ENCODE peak calls at places on chromosomes 2 and 18, in ten cellular contexts. One of them, this sample, is unnamed.

GRCh38 chr18:23211146-23211545 is 75.9 kb downstream of the CABLES1 start:
- DNase-seq in uterus: no peak
- DNase-seq in right lobe of liver: no peak
- DNase-seq in midbrain: no peak
- DNase-seq in GM10248: no peak
- DNase-seq in stimulated activated CD4-positive, alpha-beta T cell treated with anti-CD3 and anti-CD28 coated beads, Interleukin-15, amount 100 ng/mL, for 1 hour: no peak
- DNase-seq in activated T-helper 1 cell treated with anti-CD3 and anti-CD28 coated beads, Interleukin-2, amount 50 U/mL, for 16 hours: no peak
- DNase-seq in T-helper 1 cell: no peak
- DNase-seq in activated CD4-positive, CD25-positive, alpha-beta regulatory T cell: no peak
- DNase-seq in left ventricle myocardium inferior: no peak
- DNase-seq in this sample: no peak

GRCh38 chr2:155250800-155251199 is 552.3 kb downstream of the KCNJ3 start:
- DNase-seq in uterus: no peak
- DNase-seq in right lobe of liver: no peak
- DNase-seq in midbrain: peak; percentile 48
- DNase-seq in GM10248: no peak
- DNase-seq in stimulated activated CD4-positive, alpha-beta T cell treated with anti-CD3 and anti-CD28 coated beads, Interleukin-15, amount 100 ng/mL, for 1 hour: no peak
- DNase-seq in activated T-helper 1 cell treated with anti-CD3 and anti-CD28 coated beads, Interleukin-2, amount 50 U/mL, for 16 hours: no peak
- DNase-seq in T-helper 1 cell: no peak
- DNase-seq in activated CD4-positive, CD25-positive, alpha-beta regulatory T cell: no peak
- DNase-seq in left ventricle myocardium inferior: no peak
- DNase-seq in this sample: peak; percentile 67

GRCh38 chr2:99066602-99067001 is 74.9 kb upstream of the C2orf15 start:
- DNase-seq in uterus: no peak
- DNase-seq in right lobe of liver: no peak
- DNase-seq in midbrain: peak; percentile 40
- DNase-seq in GM10248: peak; percentile 41
- DNase-seq in stimulated activated CD4-positive, alpha-beta T cell treated with anti-CD3 and anti-CD28 coated beads, Interleukin-15, amount 100 ng/mL, for 1 hour: no peak
- DNase-seq in activated T-helper 1 cell treated with anti-CD3 and anti-CD28 coated beads, Interleukin-2, amount 50 U/mL, for 16 hours: no peak
- DNase-seq in T-helper 1 cell: no peak
- DNase-seq in activated CD4-positive, CD25-positive, alpha-beta regulatory T cell: no peak
- DNase-seq in left ventricle myocardium inferior: no peak
- DNase-seq in this sample: peak; percentile 96

GRCh38 chr2:61178603-61179545 is 16.9 kb downstream of the C2orf74 start:
- DNase-seq in uterus: peak; percentile 18
- DNase-seq in right lobe of liver: no peak
- DNase-seq in midbrain: no peak
- DNase-seq in GM10248: peak; percentile 33
- DNase-seq in stimulated activated CD4-positive, alpha-beta T cell treated with anti-CD3 and anti-CD28 coated beads, Interleukin-15, amount 100 ng/mL, for 1 hour: no peak
- DNase-seq in activated T-helper 1 cell treated with anti-CD3 and anti-CD28 coated beads, Interleukin-2, amount 50 U/mL, for 16 hours: no peak
- DNase-seq in T-helper 1 cell: no peak
- DNase-seq in activated CD4-positive, CD25-positive, alpha-beta regulatory T cell: no peak
- DNase-seq in left ventricle myocardium inferior: no peak
- DNase-seq in this sample: peak; percentile 49

GRCh38 chr2:46148369-46148736 is 148.9 kb upstream of the EPAS1 start:
- DNase-seq in uterus: no peak
- DNase-seq in right lobe of liver: no peak
- DNase-seq in midbrain: no peak
- DNase-seq in GM10248: no peak
- DNase-seq in stimulated activated CD4-positive, alpha-beta T cell treated with anti-CD3 and anti-CD28 coated beads, Interleukin-15, amount 100 ng/mL, for 1 hour: no peak
- DNase-seq in activated T-helper 1 cell treated with anti-CD3 and anti-CD28 coated beads, Interleukin-2, amount 50 U/mL, for 16 hours: no peak
- DNase-seq in T-helper 1 cell: no peak
- DNase-seq in activated CD4-positive, CD25-positive, alpha-beta regulatory T cell: no peak
- DNase-seq in left ventricle myocardium inferior: no peak
- DNase-seq in this sample: no peak

GRCh38 chr2:86006524-86006923 is 99.2 kb downstream of the POLR1A start:
- DNase-seq in uterus: no peak
- DNase-seq in right lobe of liver: no peak
- DNase-seq in midbrain: no peak
- DNase-seq in GM10248: no peak
- DNase-seq in stimulated activated CD4-positive, alpha-beta T cell treated with anti-CD3 and anti-CD28 coated beads, Interleukin-15, amount 100 ng/mL, for 1 hour: no peak
- DNase-seq in activated T-helper 1 cell treated with anti-CD3 and anti-CD28 coated beads, Interleukin-2, amount 50 U/mL, for 16 hours: no peak
- DNase-seq in T-helper 1 cell: no peak
- DNase-seq in activated CD4-positive, CD25-positive, alpha-beta regulatory T cell: no peak
- DNase-seq in left ventricle myocardium inferior: no peak
- DNase-seq in this sample: no peak

GRCh38 chr2:181678033-181678586 is 2.2 kb downstream of the NEUROD1 start:
- DNase-seq in uterus: peak; percentile 20
- DNase-seq in right lobe of liver: peak; percentile 60
- DNase-seq in midbrain: peak; percentile 11
- DNase-seq in GM10248: peak; percentile 57
- DNase-seq in stimulated activated CD4-positive, alpha-beta T cell treated with anti-CD3 and anti-CD28 coated beads, Interleukin-15, amount 100 ng/mL, for 1 hour: peak; percentile 12
- DNase-seq in activated T-helper 1 cell treated with anti-CD3 and anti-CD28 coated beads, Interleukin-2, amount 50 U/mL, for 16 hours: peak; percentile 22
- DNase-seq in T-helper 1 cell: peak; percentile 32
- DNase-seq in activated CD4-positive, CD25-positive, alpha-beta regulatory T cell: peak; percentile 8
- DNase-seq in left ventricle myocardium inferior: peak; percentile 36
- DNase-seq in this sample: peak; percentile 95

GRCh38 chr2:4020153-4020552 is 316.8 kb downstream of the DCDC2C start:
- DNase-seq in uterus: no peak
- DNase-seq in right lobe of liver: no peak
- DNase-seq in midbrain: no peak
- DNase-seq in GM10248: no peak
- DNase-seq in stimulated activated CD4-positive, alpha-beta T cell treated with anti-CD3 and anti-CD28 coated beads, Interleukin-15, amount 100 ng/mL, for 1 hour: no peak
- DNase-seq in activated T-helper 1 cell treated with anti-CD3 and anti-CD28 coated beads, Interleukin-2, amount 50 U/mL, for 16 hours: no peak
- DNase-seq in T-helper 1 cell: no peak
- DNase-seq in activated CD4-positive, CD25-positive, alpha-beta regulatory T cell: no peak
- DNase-seq in left ventricle myocardium inferior: no peak
- DNase-seq in this sample: peak; percentile 92

GRCh38 chr2:177717831-177718618 is 325.5 kb downstream of the AGPS start:
- DNase-seq in uterus: no peak
- DNase-seq in right lobe of liver: no peak
- DNase-seq in midbrain: no peak
- DNase-seq in GM10248: peak; percentile 18
- DNase-seq in stimulated activated CD4-positive, alpha-beta T cell treated with anti-CD3 and anti-CD28 coated beads, Interleukin-15, amount 100 ng/mL, for 1 hour: no peak
- DNase-seq in activated T-helper 1 cell treated with anti-CD3 and anti-CD28 coated beads, Interleukin-2, amount 50 U/mL, for 16 hours: no peak
- DNase-seq in T-helper 1 cell: no peak
- DNase-seq in activated CD4-positive, CD25-positive, alpha-beta regulatory T cell: no peak
- DNase-seq in left ventricle myocardium inferior: no peak
- DNase-seq in this sample: peak; percentile 49

GRCh38 chr2:167592441-167592840 is 655.0 kb downstream of the STK39 start:
- DNase-seq in uterus: no peak
- DNase-seq in right lobe of liver: no peak
- DNase-seq in midbrain: peak; percentile 64
- DNase-seq in GM10248: no peak
- DNase-seq in stimulated activated CD4-positive, alpha-beta T cell treated with anti-CD3 and anti-CD28 coated beads, Interleukin-15, amount 100 ng/mL, for 1 hour: no peak
- DNase-seq in activated T-helper 1 cell treated with anti-CD3 and anti-CD28 coated beads, Interleukin-2, amount 50 U/mL, for 16 hours: no peak
- DNase-seq in T-helper 1 cell: no peak
- DNase-seq in activated CD4-positive, CD25-positive, alpha-beta regulatory T cell: no peak
- DNase-seq in left ventricle myocardium inferior: no peak
- DNase-seq in this sample: no peak

GRCh38 chr2:23803965-23804542 is 122.9 kb downstream of the ATAD2B start:
- DNase-seq in uterus: peak; percentile 37
- DNase-seq in right lobe of liver: peak; percentile 53
- DNase-seq in midbrain: no peak
- DNase-seq in GM10248: no peak
- DNase-seq in stimulated activated CD4-positive, alpha-beta T cell treated with anti-CD3 and anti-CD28 coated beads, Interleukin-15, amount 100 ng/mL, for 1 hour: no peak
- DNase-seq in activated T-helper 1 cell treated with anti-CD3 and anti-CD28 coated beads, Interleukin-2, amount 50 U/mL, for 16 hours: no peak
- DNase-seq in T-helper 1 cell: no peak
- DNase-seq in activated CD4-positive, CD25-positive, alpha-beta regulatory T cell: no peak
- DNase-seq in left ventricle myocardium inferior: peak; percentile 31
- DNase-seq in this sample: peak; percentile 10

GRCh38 chr2:186274936-186275575 is 211.0 kb upstream of the ZC3H15 start:
- DNase-seq in uterus: no peak
- DNase-seq in right lobe of liver: no peak
- DNase-seq in midbrain: no peak
- DNase-seq in GM10248: no peak
- DNase-seq in stimulated activated CD4-positive, alpha-beta T cell treated with anti-CD3 and anti-CD28 coated beads, Interleukin-15, amount 100 ng/mL, for 1 hour: no peak
- DNase-seq in activated T-helper 1 cell treated with anti-CD3 and anti-CD28 coated beads, Interleukin-2, amount 50 U/mL, for 16 hours: no peak
- DNase-seq in T-helper 1 cell: no peak
- DNase-seq in activated CD4-positive, CD25-positive, alpha-beta regulatory T cell: no peak
- DNase-seq in left ventricle myocardium inferior: no peak
- DNase-seq in this sample: peak; percentile 16

GRCh38 chr18:24063121-24063731 is 48.7 kb downstream of the TTC39C start:
- DNase-seq in uterus: no peak
- DNase-seq in right lobe of liver: no peak
- DNase-seq in midbrain: no peak
- DNase-seq in GM10248: no peak
- DNase-seq in stimulated activated CD4-positive, alpha-beta T cell treated with anti-CD3 and anti-CD28 coated beads, Interleukin-15, amount 100 ng/mL, for 1 hour: no peak
- DNase-seq in activated T-helper 1 cell treated with anti-CD3 and anti-CD28 coated beads, Interleukin-2, amount 50 U/mL, for 16 hours: no peak
- DNase-seq in T-helper 1 cell: no peak
- DNase-seq in activated CD4-positive, CD25-positive, alpha-beta regulatory T cell: no peak
- DNase-seq in left ventricle myocardium inferior: no peak
- DNase-seq in this sample: no peak

GRCh38 chr2:188623995-188624643 is 332.4 kb downstream of the GULP1 start:
- DNase-seq in uterus: no peak
- DNase-seq in right lobe of liver: no peak
- DNase-seq in midbrain: no peak
- DNase-seq in GM10248: no peak
- DNase-seq in stimulated activated CD4-positive, alpha-beta T cell treated with anti-CD3 and anti-CD28 coated beads, Interleukin-15, amount 100 ng/mL, for 1 hour: no peak
- DNase-seq in activated T-helper 1 cell treated with anti-CD3 and anti-CD28 coated beads, Interleukin-2, amount 50 U/mL, for 16 hours: no peak
- DNase-seq in T-helper 1 cell: no peak
- DNase-seq in activated CD4-positive, CD25-positive, alpha-beta regulatory T cell: no peak
- DNase-seq in left ventricle myocardium inferior: no peak
- DNase-seq in this sample: peak; percentile 40

GRCh38 chr2:98548920-98549818 is 59.1 kb downstream of the COA5 start:
- DNase-seq in uterus: no peak
- DNase-seq in right lobe of liver: no peak
- DNase-seq in midbrain: no peak
- DNase-seq in GM10248: peak; percentile 49
- DNase-seq in stimulated activated CD4-positive, alpha-beta T cell treated with anti-CD3 and anti-CD28 coated beads, Interleukin-15, amount 100 ng/mL, for 1 hour: no peak
- DNase-seq in activated T-helper 1 cell treated with anti-CD3 and anti-CD28 coated beads, Interleukin-2, amount 50 U/mL, for 16 hours: no peak
- DNase-seq in T-helper 1 cell: no peak
- DNase-seq in activated CD4-positive, CD25-positive, alpha-beta regulatory T cell: no peak
- DNase-seq in left ventricle myocardium inferior: no peak
- DNase-seq in this sample: no peak

GRCh38 chr18:61551586-61551985 is 218.4 kb downstream of the CDH20 start:
- DNase-seq in uterus: no peak
- DNase-seq in right lobe of liver: no peak
- DNase-seq in midbrain: peak; percentile 63
- DNase-seq in GM10248: peak; percentile 55
- DNase-seq in stimulated activated CD4-positive, alpha-beta T cell treated with anti-CD3 and anti-CD28 coated beads, Interleukin-15, amount 100 ng/mL, for 1 hour: no peak
- DNase-seq in activated T-helper 1 cell treated with anti-CD3 and anti-CD28 coated beads, Interleukin-2, amount 50 U/mL, for 16 hours: no peak
- DNase-seq in T-helper 1 cell: no peak
- DNase-seq in activated CD4-positive, CD25-positive, alpha-beta regulatory T cell: no peak
- DNase-seq in left ventricle myocardium inferior: no peak
- DNase-seq in this sample: peak; percentile 93

GRCh38 chr2:9837451-9837850 is 5.8 kb upstream of the TAF1B start:
- DNase-seq in uterus: no peak
- DNase-seq in right lobe of liver: no peak
- DNase-seq in midbrain: no peak
- DNase-seq in GM10248: no peak
- DNase-seq in stimulated activated CD4-positive, alpha-beta T cell treated with anti-CD3 and anti-CD28 coated beads, Interleukin-15, amount 100 ng/mL, for 1 hour: no peak
- DNase-seq in activated T-helper 1 cell treated with anti-CD3 and anti-CD28 coated beads, Interleukin-2, amount 50 U/mL, for 16 hours: no peak
- DNase-seq in T-helper 1 cell: no peak
- DNase-seq in activated CD4-positive, CD25-positive, alpha-beta regulatory T cell: no peak
- DNase-seq in left ventricle myocardium inferior: no peak
- DNase-seq in this sample: no peak

GRCh38 chr2:202821538-202822160 is 49.9 kb downstream of the ICA1L start:
- DNase-seq in uterus: no peak
- DNase-seq in right lobe of liver: no peak
- DNase-seq in midbrain: no peak
- DNase-seq in GM10248: no peak
- DNase-seq in stimulated activated CD4-positive, alpha-beta T cell treated with anti-CD3 and anti-CD28 coated beads, Interleukin-15, amount 100 ng/mL, for 1 hour: no peak
- DNase-seq in activated T-helper 1 cell treated with anti-CD3 and anti-CD28 coated beads, Interleukin-2, amount 50 U/mL, for 16 hours: no peak
- DNase-seq in T-helper 1 cell: no peak
- DNase-seq in activated CD4-positive, CD25-positive, alpha-beta regulatory T cell: no peak
- DNase-seq in left ventricle myocardium inferior: no peak
- DNase-seq in this sample: no peak

GRCh38 chr2:182864949-182865348 is 1.5 kb downstream of the FRZB start:
- DNase-seq in uterus: no peak
- DNase-seq in right lobe of liver: no peak
- DNase-seq in midbrain: no peak
- DNase-seq in GM10248: no peak
- DNase-seq in stimulated activated CD4-positive, alpha-beta T cell treated with anti-CD3 and anti-CD28 coated beads, Interleukin-15, amount 100 ng/mL, for 1 hour: no peak
- DNase-seq in activated T-helper 1 cell treated with anti-CD3 and anti-CD28 coated beads, Interleukin-2, amount 50 U/mL, for 16 hours: no peak
- DNase-seq in T-helper 1 cell: no peak
- DNase-seq in activated CD4-positive, CD25-positive, alpha-beta regulatory T cell: no peak
- DNase-seq in left ventricle myocardium inferior: no peak
- DNase-seq in this sample: no peak

GRCh38 chr18:51513525-51513924 is 316.0 kb upstream of the MEX3C start:
- DNase-seq in uterus: no peak
- DNase-seq in right lobe of liver: no peak
- DNase-seq in midbrain: no peak
- DNase-seq in GM10248: no peak
- DNase-seq in stimulated activated CD4-positive, alpha-beta T cell treated with anti-CD3 and anti-CD28 coated beads, Interleukin-15, amount 100 ng/mL, for 1 hour: no peak
- DNase-seq in activated T-helper 1 cell treated with anti-CD3 and anti-CD28 coated beads, Interleukin-2, amount 50 U/mL, for 16 hours: no peak
- DNase-seq in T-helper 1 cell: no peak
- DNase-seq in activated CD4-positive, CD25-positive, alpha-beta regulatory T cell: no peak
- DNase-seq in left ventricle myocardium inferior: no peak
- DNase-seq in this sample: peak; percentile 84

GRCh38 chr2:217356795-217357194 is 496.9 kb upstream of the TNP1 start:
- DNase-seq in uterus: no peak
- DNase-seq in right lobe of liver: no peak
- DNase-seq in midbrain: peak; percentile 64
- DNase-seq in GM10248: no peak
- DNase-seq in stimulated activated CD4-positive, alpha-beta T cell treated with anti-CD3 and anti-CD28 coated beads, Interleukin-15, amount 100 ng/mL, for 1 hour: no peak
- DNase-seq in activated T-helper 1 cell treated with anti-CD3 and anti-CD28 coated beads, Interleukin-2, amount 50 U/mL, for 16 hours: no peak
- DNase-seq in T-helper 1 cell: no peak
- DNase-seq in activated CD4-positive, CD25-positive, alpha-beta regulatory T cell: no peak
- DNase-seq in left ventricle myocardium inferior: no peak
- DNase-seq in this sample: no peak

GRCh38 chr2:30491225-30491624 is 44.2 kb downstream of the LCLAT1 start:
- DNase-seq in uterus: no peak
- DNase-seq in right lobe of liver: no peak
- DNase-seq in midbrain: no peak
- DNase-seq in GM10248: no peak
- DNase-seq in stimulated activated CD4-positive, alpha-beta T cell treated with anti-CD3 and anti-CD28 coated beads, Interleukin-15, amount 100 ng/mL, for 1 hour: no peak
- DNase-seq in activated T-helper 1 cell treated with anti-CD3 and anti-CD28 coated beads, Interleukin-2, amount 50 U/mL, for 16 hours: no peak
- DNase-seq in T-helper 1 cell: no peak
- DNase-seq in activated CD4-positive, CD25-positive, alpha-beta regulatory T cell: no peak
- DNase-seq in left ventricle myocardium inferior: no peak
- DNase-seq in this sample: no peak

GRCh38 chr2:189836644-189837043 is 52.4 kb downstream of the PMS1 start:
- DNase-seq in uterus: no peak
- DNase-seq in right lobe of liver: no peak
- DNase-seq in midbrain: no peak
- DNase-seq in GM10248: no peak
- DNase-seq in stimulated activated CD4-positive, alpha-beta T cell treated with anti-CD3 and anti-CD28 coated beads, Interleukin-15, amount 100 ng/mL, for 1 hour: no peak
- DNase-seq in activated T-helper 1 cell treated with anti-CD3 and anti-CD28 coated beads, Interleukin-2, amount 50 U/mL, for 16 hours: no peak
- DNase-seq in T-helper 1 cell: no peak
- DNase-seq in activated CD4-positive, CD25-positive, alpha-beta regulatory T cell: no peak
- DNase-seq in left ventricle myocardium inferior: no peak
- DNase-seq in this sample: peak; percentile 86

GRCh38 chr2:240451791-240452470 is 16.5 kb downstream of the GPC1 start:
- DNase-seq in uterus: no peak
- DNase-seq in right lobe of liver: no peak
- DNase-seq in midbrain: no peak
- DNase-seq in GM10248: no peak
- DNase-seq in stimulated activated CD4-positive, alpha-beta T cell treated with anti-CD3 and anti-CD28 coated beads, Interleukin-15, amount 100 ng/mL, for 1 hour: no peak
- DNase-seq in activated T-helper 1 cell treated with anti-CD3 and anti-CD28 coated beads, Interleukin-2, amount 50 U/mL, for 16 hours: no peak
- DNase-seq in T-helper 1 cell: no peak
- DNase-seq in activated CD4-positive, CD25-positive, alpha-beta regulatory T cell: no peak
- DNase-seq in left ventricle myocardium inferior: peak; percentile 12
- DNase-seq in this sample: no peak

GRCh38 chr2:119827866-119828507 is 68.3 kb downstream of the PTPN4 start:
- DNase-seq in uterus: no peak
- DNase-seq in right lobe of liver: no peak
- DNase-seq in midbrain: no peak
- DNase-seq in GM10248: no peak
- DNase-seq in stimulated activated CD4-positive, alpha-beta T cell treated with anti-CD3 and anti-CD28 coated beads, Interleukin-15, amount 100 ng/mL, for 1 hour: no peak
- DNase-seq in activated T-helper 1 cell treated with anti-CD3 and anti-CD28 coated beads, Interleukin-2, amount 50 U/mL, for 16 hours: no peak
- DNase-seq in T-helper 1 cell: no peak
- DNase-seq in activated CD4-positive, CD25-positive, alpha-beta regulatory T cell: no peak
- DNase-seq in left ventricle myocardium inferior: no peak
- DNase-seq in this sample: peak; percentile 19